ENCODE peak calls at places on chromosome 20, in five cellular contexts. P is GM12878, M is ovary, I is A549, A is suprapubic skin. J is an unnamed sample.

GRCh38 chr20:36034875-36035274 is 66.5 kb downstream of the CNBD2 start:
- DNase-seq in P (no peak), M (no peak), I (no peak), A (peak), J (no peak)

GRCh38 chr20:50284811-50285375 is 94.3 kb downstream of the CEBPB start:
- DNase-seq in P (no peak), M (peak), I (no peak), A (no peak), J (no peak)

GRCh38 chr20:50191566-50192363 is 1.1 kb downstream of the CEBPB start:
- DNase-seq in P (no peak), M (peak), I (no peak), A (peak), J (peak)

GRCh38 chr20:41617059-41617921 is 887 bp downstream of the CHD6 start:
- DNase-seq in P (no peak), M (peak), I (peak), A (no peak), J (peak)

GRCh38 chr20:51930775-51931174 is 128.5 kb upstream of the SALL4 start:
- DNase-seq in P (no peak), M (no peak), I (no peak), A (no peak), J (no peak)

GRCh38 chr20:36274248-36274841 is 31.8 kb upstream of the DLGAP4 start:
- DNase-seq in P (no peak), M (no peak), I (no peak), A (no peak), J (no peak)

GRCh38 chr20:1185316-1185741 is 548 bp upstream of the TMEM74B start:
- DNase-seq in P (no peak), M (no peak), I (peak), A (no peak), J (no peak)

GRCh38 chr20:10922941-10923340 is 249.1 kb upstream of the JAG1 start:
- DNase-seq in P (no peak), M (no peak), I (no peak), A (no peak), J (no peak)

GRCh38 chr20:34574861-34575260 is 16.3 kb downstream of the MAP1LC3A start:
- DNase-seq in P (no peak), M (no peak), I (no peak), A (no peak), J (no peak)

GRCh38 chr20:63361507-63362425 is 617 bp upstream of the CHRNA4 start:
- DNase-seq in P (no peak), M (no peak), I (no peak), A (no peak), J (peak)

GRCh38 chr20:16407251-16408067 is 165.8 kb downstream of the KIF16B start:
- DNase-seq in P (no peak), M (no peak), I (no peak), A (no peak), J (no peak)

GRCh38 chr20:53917145-53918009 is 153.0 kb downstream of the BCAS1 start:
- DNase-seq in P (peak), M (peak), I (no peak), A (peak), J (peak)
- TF ChIP-seq EP300 in P (peak), M (no peak), I (no peak), A (no peak), J (no peak)

GRCh38 chr20:31713312-31714049 is 9.2 kb downstream of the BCL2L1 start:
- DNase-seq in P (no peak), M (peak), I (peak), A (peak), J (no peak)

GRCh38 chr20:31711416-31712111 is 11.1 kb downstream of the BCL2L1 start:
- DNase-seq in P (no peak), M (no peak), I (no peak), A (no peak), J (no peak)

GRCh38 chr20:31712564-31713311 is 9.9 kb downstream of the BCL2L1 start:
- DNase-seq in P (no peak), M (peak), I (peak), A (peak), J (no peak)

GRCh38 chr20:31710423-31711250 is 12.0 kb downstream of the BCL2L1 start:
- DNase-seq in P (no peak), M (no peak), I (no peak), A (no peak), J (peak)

DNA sequence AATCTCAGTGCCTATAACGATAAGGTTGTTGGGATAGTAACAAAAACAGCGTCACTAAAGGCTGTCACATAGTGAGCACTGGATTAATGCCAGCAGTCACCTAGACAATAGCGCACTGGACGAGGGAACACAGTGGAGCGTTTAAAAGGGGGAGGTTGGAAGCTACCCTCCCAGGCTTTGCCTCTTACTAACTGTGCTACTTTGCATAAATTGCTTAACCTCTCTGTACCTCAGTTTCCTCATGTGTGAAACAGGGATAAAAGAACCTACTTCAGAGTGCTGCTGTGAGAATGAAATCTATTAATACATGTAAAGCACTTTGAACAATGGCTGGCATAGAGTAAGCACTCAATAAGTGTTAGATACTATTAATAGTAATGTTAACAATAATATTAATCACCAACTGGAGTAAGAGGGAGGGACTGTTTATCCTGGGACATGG is 10.5 kb downstream of the BCL2L1 start:
- DNase-seq in P (no peak), M (no peak), I (no peak), A (no peak), J (peak)
- TF ChIP-seq EP300 in P (no peak), M (no peak), I (no peak), A (no peak), J (no peak)

GRCh38 chr20:44692932-44693476 is 22.2 kb upstream of the CCN5 start:
- DNase-seq in P (no peak), M (peak), I (peak), A (peak), J (no peak)
- TF ChIP-seq EP300 in P (no peak), M (peak), I (peak), A (no peak), J (peak)

GRCh38 chr20:31738729-31739549 is at the start of gene TPX2:
- DNase-seq in P (peak), M (peak), I (peak), A (peak), J (peak)
- TF ChIP-seq EP300 in P (no peak), M (no peak), I (no peak), A (no peak), J (no peak)